ENCODE peak calls at places on chromosomes 11 and 22, in seven cellular contexts. I is breast epithelium, M is IMR-90, G is cardiac muscle cell, D is heart right ventricle, L is right lobe of liver, J is A549. Q is an unnamed sample. For H3K4me1, the result is how much of the 10 kb centered on the place peaks cover.

GRCh38 chr22:26471522-26471921 is 12.1 kb downstream of the HPS4 start:
- DNase-seq in I (no peak), M (peak), G (no peak), D (no peak), L (no peak), J (peak), Q (peak)

GRCh38 chr11:62069961-62070919 is 53.6 kb upstream of the INCENP start:
- DNase-seq in I (no peak), M (no peak), G (no peak), D (no peak), L (no peak), J (no peak), Q (no peak)

GRCh38 chr11:75314771-75315438 is 36.6 kb downstream of the ARRB1 start:
- DNase-seq in I (no peak), M (no peak), G (no peak), D (no peak), L (no peak), J (no peak), Q (no peak)

GRCh38 chr22:33492210-33492651 is 428.0 kb downstream of the LARGE1 start:
- DNase-seq in I (no peak), M (no peak), G (no peak), D (no peak), L (no peak), J (no peak), Q (no peak)

GRCh38 chr11:117535201-117535869 is 207.7 kb downstream of the CEP164 start:
- DNase-seq in I (peak), M (no peak), G (no peak), D (peak), L (no peak), J (no peak), Q (no peak)

GRCh38 chr11:79199729-79200354 is 241.0 kb downstream of the TENM4 start:
- DNase-seq in I (no peak), M (no peak), G (no peak), D (no peak), L (no peak), J (no peak), Q (no peak)

GRCh38 chr11:529740-530411 is 5.5 kb downstream of the HRAS start:
- DNase-seq in I (no peak), M (no peak), G (no peak), D (no peak), L (no peak), J (no peak), Q (no peak)

GRCh38 chr11:61021661-61022212 is 50.3 kb downstream of the CD6 start:
- DNase-seq in I (peak), M (no peak), G (no peak), D (no peak), L (no peak), J (no peak), Q (no peak)

GRCh38 chr11:100863080-100863581 is 176.0 kb downstream of the ARHGAP42 start:
- DNase-seq in I (no peak), M (peak), G (peak), D (no peak), L (peak), J (no peak), Q (no peak)

GRCh38 chr22:45996241-45997076 is 19.5 kb upstream of the WNT7B start:
- DNase-seq in I (no peak), M (peak), G (peak), D (peak), L (peak), J (no peak), Q (no peak)

GRCh38 chr11:113991170-113991569 is 16.3 kb downstream of the HTR3A start:
- DNase-seq in I (no peak), M (peak), G (peak), D (peak), L (no peak), J (no peak), Q (no peak)

GRCh38 chr11:29985248-29985647 is 31.6 kb downstream of the KCNA4 start:
- DNase-seq in I (no peak), M (no peak), G (no peak), D (no peak), L (no peak), J (no peak), Q (no peak)

GRCh38 chr22:26545827-26546226 is 33.6 kb upstream of the TFIP11 start:
- DNase-seq in I (no peak), M (no peak), G (no peak), D (no peak), L (no peak), J (no peak), Q (no peak)

GRCh38 chr11:113773092-113773415 is 438 bp downstream of the ZW10 start:
- DNase-seq in I (no peak), M (peak), G (peak), D (no peak), L (peak), J (peak), Q (no peak)

GRCh38 chr11:22177186-22177585 is 15.7 kb upstream of the ANO5 start:
- DNase-seq in I (no peak), M (no peak), G (no peak), D (no peak), L (no peak), J (no peak), Q (no peak)

GRCh38 chr11:92886243-92886905 is 83.1 kb upstream of the MTNR1B start:
- DNase-seq in I (no peak), M (peak), G (peak), D (no peak), L (no peak), J (peak), Q (peak)

GRCh38 chr11:46049325-46049860 is 71.9 kb downstream of the PHF21A start:
- DNase-seq in I (no peak), M (no peak), G (no peak), D (no peak), L (no peak), J (no peak), Q (no peak)

GRCh38 chr22:32926600-32926999 is 125.1 kb downstream of the TIMP3 start:
- DNase-seq in I (no peak), M (peak), G (peak), D (no peak), L (no peak), J (peak), Q (peak)

GRCh38 chr11:15577519-15577918 is 462.8 kb downstream of the INSC start:
- DNase-seq in I (no peak), M (no peak), G (no peak), D (no peak), L (no peak), J (no peak), Q (peak)

GRCh38 chr11:126408496-126408895 is 53.0 kb downstream of the ST3GAL4 start:
- DNase-seq in I (no peak), M (no peak), G (no peak), D (no peak), L (no peak), J (no peak), Q (no peak)

GRCh38 chr11:75325713-75326438 is 25.6 kb downstream of the ARRB1 start:
- DNase-seq in I (no peak), M (peak), G (peak), D (peak), L (no peak), J (peak), Q (peak)

GRCh38 chr22:37304595-37305343 is 22.5 kb downstream of the CYTH4 start:
- DNase-seq in I (no peak), M (peak), G (peak), D (no peak), L (no peak), J (no peak), Q (no peak)

GRCh38 chr11:5102246-5102645 is 32.9 kb downstream of the OR52E1 start:
- DNase-seq in I (no peak), M (no peak), G (no peak), D (no peak), L (no peak), J (no peak), Q (no peak)

GRCh38 chr22:47090591-47091240 is 328.3 kb downstream of the TBC1D22A start:
- DNase-seq in I (no peak), M (peak), G (peak), D (no peak), L (no peak), J (no peak), Q (no peak)

GRCh38 chr11:131302831-131303230 is 67.6 kb upstream of the NTM start:
- DNase-seq in I (no peak), M (no peak), G (no peak), D (no peak), L (no peak), J (no peak), Q (no peak)

GRCh38 chr11:122028561-122028960 is 87.5 kb downstream of the BLID start:
- DNase-seq in I (no peak), M (no peak), G (no peak), D (no peak), L (no peak), J (no peak), Q (no peak)

GRCh38 chr11:122033631-122034030 is 82.4 kb downstream of the BLID start:
- DNase-seq in I (no peak), M (no peak), G (no peak), D (no peak), L (no peak), J (no peak), Q (no peak)

GRCh38 chr11:122033193-122033592 is 82.8 kb downstream of the BLID start:
- DNase-seq in I (no peak), M (no peak), G (no peak), D (no peak), L (no peak), J (no peak), Q (no peak)

GRCh38 chr11:122036022-122036421 is 80.0 kb downstream of the BLID start:
- DNase-seq in I (no peak), M (peak), G (peak), D (no peak), L (no peak), J (no peak), Q (no peak)

DNA sequence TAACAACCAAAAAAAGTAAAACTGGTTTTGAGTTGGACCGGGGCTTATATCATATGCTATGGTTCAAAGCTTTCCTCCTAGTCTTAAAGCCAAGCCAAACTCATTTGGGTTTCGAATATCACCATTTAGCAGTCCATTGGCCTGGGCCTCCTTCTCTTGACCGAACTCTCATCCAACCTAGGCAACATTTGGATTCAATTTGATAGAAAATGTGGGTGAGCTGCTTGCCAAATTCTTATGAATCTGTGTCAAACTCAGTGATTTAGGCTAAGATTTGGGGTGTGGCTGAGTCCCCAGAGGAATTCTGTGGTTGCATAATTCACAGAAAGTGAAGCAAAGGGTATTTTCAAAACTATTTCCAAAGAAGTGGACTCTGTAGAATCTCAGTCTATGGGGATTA is 83.7 kb downstream of the BLID start:
- DNase-seq in I (no peak), M (no peak), G (peak), D (no peak), L (no peak), J (no peak), Q (no peak)
- H3K4me1 ChIP-seq in I (under half), M (under half), G (under half), D (under half), L (under half), J (under half), Q (under half)

GRCh38 chr11:58786693-58787092 is 55.0 kb upstream of the GLYAT start:
- DNase-seq in I (no peak), M (no peak), G (no peak), D (no peak), L (no peak), J (no peak), Q (no peak)
- H3K4me1 ChIP-seq in I (under half), M (under half), G (under half), D (under half), L (under half), J (under half), Q (under half)

DNA sequence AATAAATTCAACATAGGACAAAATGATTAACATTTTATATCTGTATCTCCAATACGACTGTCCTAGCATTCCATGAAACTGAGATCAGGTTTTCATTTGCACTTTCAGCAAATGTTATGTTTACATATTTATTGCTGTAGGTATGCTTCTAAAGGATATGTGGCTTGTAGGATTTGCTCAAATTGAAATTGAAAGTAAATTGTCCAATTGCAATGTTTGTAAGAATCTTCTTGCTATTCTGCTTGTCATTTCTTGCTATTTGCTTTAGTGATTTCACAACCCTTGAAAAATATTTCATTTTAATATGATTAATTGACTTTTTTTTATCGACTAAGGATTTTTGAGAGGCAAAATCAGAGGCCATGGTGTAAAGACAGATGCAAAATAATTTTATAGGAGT is 904.2 kb upstream of the RAG2 start:
- DNase-seq in I (no peak), M (peak), G (peak), D (no peak), L (no peak), J (no peak), Q (no peak)
- H3K4me1 ChIP-seq in I (under half), M (under half), G (under half), D (under half), L (under half), J (under half), Q (under half)

GRCh38 chr22:30313527-30314385 is 13.0 kb downstream of the TBC1D10A start:
- DNase-seq in I (no peak), M (no peak), G (no peak), D (no peak), L (no peak), J (no peak), Q (no peak)
- H3K4me1 ChIP-seq in I (under half), M (half or more), G (under half), D (half or more), L (half or more), J (under half), Q (under half)

Q was measured in foreskin keratinocyte.